ENCODE peak calls at places on chromosomes 16 and 17, in nine cellular contexts. C, Y, M, K, S, H, E, G and O are unnamed samples. For H3K27me3, the result is how much of the 10 kb centered on the place peaks cover.

GRCh38 chr16:54102888-54103866 is 183.4 kb downstream of the IRX3 start:
- DNase-seq in S (no peak), H (no peak), M (no peak), E (no peak), Y (no peak), C (no peak), K (no peak), G (no peak), O (no peak)

GRCh38 chr17:49748791-49749190 is 15.1 kb downstream of the FAM117A start:
- DNase-seq in H (no peak), M (no peak), C (no peak), E (no peak), K (no peak), G (no peak), Y (no peak), S (no peak), O (no peak)

GRCh38 chr17:17414316-17414937 is 62.4 kb upstream of the MED9 start:
- DNase-seq in Y (no peak), C (peak), G (peak), M (no peak), H (no peak), K (no peak), E (no peak), S (no peak), O (peak)

GRCh38 chr16:63146251-63146650 is 1110.0 kb upstream of the CDH8 start:
- DNase-seq in Y (no peak), C (no peak), E (no peak), M (no peak), S (no peak), G (no peak), H (no peak), K (no peak), O (no peak)

GRCh38 chr17:35141681-35142466 is at the start of gene NLE1:
- DNase-seq in S (peak), M (peak), K (peak), E (peak), Y (peak), H (peak), G (peak), C (peak), O (peak)

GRCh38 chr17:80785477-80786178 is 206.0 kb upstream of the CHMP6 start:
- DNase-seq in Y (peak), S (no peak), M (no peak), E (no peak), C (no peak), G (peak), H (no peak), K (peak), O (no peak)

GRCh38 chr17:66469890-66470289 is 167.5 kb downstream of the PRKCA start:
- DNase-seq in M (no peak), G (no peak), E (no peak), Y (no peak), S (no peak), H (no peak), C (no peak), K (no peak), O (no peak)

GRCh38 chr17:49327835-49328784 is 33.9 kb downstream of the ZNF652 start:
- DNase-seq in H (no peak), K (no peak), G (no peak), Y (no peak), C (no peak), S (no peak), M (no peak), E (no peak), O (no peak)

GRCh38 chr17:61398721-61399130 is 917 bp upstream of the TBX2 start:
- DNase-seq in C (no peak), Y (no peak), H (no peak), M (no peak), E (no peak), G (no peak), S (no peak), K (no peak), O (no peak)

GRCh38 chr16:68992521-68992920 is 112.9 kb upstream of the HAS3 start:
- DNase-seq in G (no peak), H (peak), S (no peak), C (no peak), Y (no peak), M (no peak), K (no peak), E (no peak), O (no peak)

GRCh38 chr17:31392856-31393748 is 1.6 kb downstream of the RAB11FIP4 start:
- DNase-seq in H (no peak), S (no peak), E (no peak), G (no peak), C (no peak), K (peak), Y (no peak), M (peak), O (no peak)

GRCh38 chr17:77874303-77875050 is 84.0 kb upstream of the TNRC6C start:
- DNase-seq in E (no peak), C (peak), K (no peak), Y (peak), G (no peak), S (no peak), H (no peak), M (peak), O (no peak)

GRCh38 chr16:12268602-12269001 is 292.1 kb downstream of the SNX29 start:
- DNase-seq in H (no peak), G (no peak), K (no peak), Y (no peak), M (no peak), E (no peak), S (no peak), C (no peak), O (peak)

GRCh38 chr16:3971261-3971660 is 90.7 kb upstream of the CREBBP start:
- DNase-seq in C (no peak), K (no peak), M (no peak), G (no peak), H (peak), Y (peak), S (no peak), E (no peak), O (peak)

GRCh38 chr17:31918701-31919128 is 17.2 kb upstream of the UTP6 start:
- DNase-seq in G (no peak), Y (no peak), E (no peak), H (no peak), C (no peak), M (no peak), S (no peak), K (no peak), O (no peak)

GRCh38 chr17:64006361-64007088 is 8.4 kb downstream of the PRR29 start:
- DNase-seq in C (peak), M (no peak), H (no peak), G (no peak), Y (no peak), K (peak), S (no peak), E (peak), O (no peak)

GRCh38 chr17:41767324-41768042 is 19.0 kb downstream of the JUP start:
- DNase-seq in G (no peak), S (no peak), E (peak), Y (no peak), H (no peak), K (no peak), C (no peak), M (no peak), O (no peak)

GRCh38 chr17:10875984-10876555 is 38.2 kb upstream of the PIRT start:
- DNase-seq in E (peak), H (no peak), C (no peak), Y (no peak), K (peak), G (peak), S (peak), M (peak), O (peak)

GRCh38 chr17:56158344-56158743 is 5.1 kb downstream of the ANKFN1 start:
- DNase-seq in K (no peak), G (no peak), Y (no peak), H (no peak), M (no peak), S (no peak), C (no peak), E (no peak), O (no peak)

GRCh38 chr17:61200349-61200735 is 199.3 kb upstream of the TBX2 start:
- DNase-seq in E (no peak), G (no peak), C (no peak), H (peak), M (no peak), K (no peak), S (no peak), Y (no peak), O (no peak)

GRCh38 chr16:81473561-81473960 is 29.0 kb downstream of the CMIP start:
- DNase-seq in Y (no peak), G (no peak), M (no peak), K (no peak), C (no peak), E (no peak), H (no peak), S (no peak), O (no peak)

GRCh38 chr17:58344791-58345157 is 7.2 kb downstream of the SUPT4H1 start:
- DNase-seq in M (no peak), G (no peak), E (no peak), C (no peak), H (no peak), S (no peak), Y (no peak), K (no peak), O (no peak)

GRCh38 chr17:42027961-42028790 is 8.3 kb downstream of the NKIRAS2 start:
- DNase-seq in C (no peak), S (no peak), Y (no peak), H (no peak), M (peak), G (no peak), K (peak), E (no peak), O (no peak)

GRCh38 chr16:85027968-85028637 is 508 bp downstream of the KIAA0513 start:
- DNase-seq in C (peak), K (no peak), E (no peak), Y (no peak), G (no peak), S (no peak), H (no peak), M (peak), O (no peak)

GRCh38 chr16:72404299-72404698 is 232.3 kb upstream of the PMFBP1 start:
- DNase-seq in H (no peak), C (no peak), S (no peak), E (no peak), K (no peak), M (no peak), Y (no peak), G (no peak), O (no peak)

GRCh38 chr16:64225036-64225435 is 896.8 kb downstream of the CDH11 start:
- DNase-seq in G (no peak), H (no peak), Y (no peak), S (no peak), K (no peak), C (no peak), M (no peak), E (no peak), O (no peak)

GRCh38 chr17:77571141-77571540 is 387.4 kb upstream of the TNRC6C start:
- DNase-seq in H (no peak), K (no peak), Y (peak), C (no peak), M (peak), E (no peak), G (no peak), S (peak), O (no peak)

GRCh38 chr16:24685539-24686432 is 43.7 kb upstream of the TNRC6A start:
- DNase-seq in Y (no peak), K (peak), H (no peak), G (peak), M (peak), E (peak), C (peak), S (peak), O (peak)

GRCh38 chr16:26717826-26718225 is 348.9 kb upstream of the C16orf82 start:
- DNase-seq in Y (no peak), G (no peak), H (no peak), M (no peak), C (no peak), K (no peak), E (no peak), S (no peak), O (no peak)

GRCh38 chr16:55706739-55707487 is 51.1 kb downstream of the SLC6A2 start:
- DNase-seq in H (no peak), K (no peak), M (no peak), C (no peak), Y (no peak), S (no peak), G (no peak), E (peak), O (no peak)

GRCh38 chr16:72938426-72939164 is 109.3 kb downstream of the ZFHX3 start:
- DNase-seq in G (peak), S (no peak), M (no peak), C (peak), Y (peak), K (no peak), E (no peak), H (peak), O (no peak)

GRCh38 chr17:62974788-62975586 is 9.0 kb downstream of the TANC2 start:
- DNase-seq in S (no peak), K (no peak), E (no peak), G (no peak), C (no peak), H (no peak), M (no peak), Y (no peak), O (no peak)

GRCh38 chr16:82834156-82834758 is 207.5 kb downstream of the CDH13 start:
- DNase-seq in E (no peak), H (no peak), G (no peak), C (no peak), M (no peak), S (no peak), K (no peak), Y (no peak), O (no peak)

GRCh38 chr17:973053-973452 is 6.5 kb downstream of the NXN start:
- DNase-seq in K (peak), S (no peak), C (no peak), G (no peak), H (no peak), E (no peak), Y (no peak), M (peak), O (no peak)

GRCh38 chr16:90022209-90023077 is 3.2 kb upstream of the DBNDD1 start:
- DNase-seq in H (peak), K (peak), E (peak), G (peak), C (peak), M (no peak), S (no peak), Y (peak), O (no peak)

GRCh38 chr17:37368577-37368976 is 7.2 kb upstream of the C17orf78 start:
- DNase-seq in M (no peak), Y (no peak), H (no peak), K (no peak), E (no peak), S (no peak), C (no peak), G (no peak), O (peak)

GRCh38 chr16:2942045-2942444 is 22.0 kb upstream of the KREMEN2 start:
- DNase-seq in M (no peak), K (no peak), C (no peak), Y (no peak), H (no peak), E (no peak), G (no peak), S (no peak), O (no peak)

GRCh38 chr16:21565816-21566669 is 33.3 kb upstream of the METTL9 start:
- DNase-seq in E (no peak), H (no peak), M (no peak), Y (no peak), S (no peak), C (no peak), G (no peak), K (no peak), O (no peak)

DNA sequence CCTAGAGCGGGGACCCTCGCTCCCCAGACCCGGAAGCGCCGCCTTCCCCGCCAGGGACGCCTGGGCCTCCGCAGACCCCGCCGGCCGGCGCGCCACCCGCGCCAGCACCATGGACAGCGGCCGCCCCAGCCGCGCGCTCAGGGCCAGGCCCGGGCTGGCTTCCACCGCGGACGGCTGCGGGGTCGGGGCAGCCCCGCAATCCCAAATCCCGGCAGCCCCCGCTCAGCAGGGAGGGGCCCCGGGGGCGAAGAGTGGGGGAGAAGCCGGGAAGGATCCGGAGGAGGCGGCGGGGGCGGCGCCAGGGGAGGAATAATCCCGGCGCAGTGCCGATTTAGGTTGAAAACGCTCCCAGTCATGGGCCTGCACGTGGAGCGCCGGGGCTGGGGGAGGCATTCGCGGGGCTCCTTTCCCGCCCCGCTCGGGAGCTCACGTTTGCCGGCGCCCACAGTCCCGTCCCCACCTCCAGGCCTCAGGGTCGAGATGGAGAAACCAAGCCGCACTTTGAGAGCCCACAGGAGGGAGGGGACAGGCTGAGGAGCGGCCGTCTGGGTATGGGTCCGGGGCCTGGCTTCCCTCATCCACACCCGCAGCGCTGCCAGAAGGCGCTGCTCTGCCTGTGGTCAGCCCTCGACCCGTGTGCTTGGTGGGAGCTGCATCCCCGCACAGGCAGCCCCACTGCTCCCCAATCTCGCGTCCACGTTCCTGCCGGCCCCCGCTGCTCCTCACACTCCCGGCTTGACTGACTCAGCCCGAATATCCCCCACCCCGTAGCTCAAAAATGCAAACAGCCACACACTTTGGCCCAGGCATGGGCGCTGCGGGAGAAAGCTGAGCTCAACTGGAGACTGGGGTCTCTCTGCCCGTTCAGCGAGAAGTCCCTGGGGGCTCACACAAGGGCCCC is 4.7 kb downstream of the FBXL16 start:
- DNase-seq in S (peak), Y (no peak), K (peak), G (no peak), M (peak), H (no peak), E (no peak), C (no peak), O (peak)
- H3K27me3 ChIP-seq in S (under half), Y (half or more), K (under half), G (under half), M (half or more), H (half or more), E (under half), C (under half), O (half or more)

DNA sequence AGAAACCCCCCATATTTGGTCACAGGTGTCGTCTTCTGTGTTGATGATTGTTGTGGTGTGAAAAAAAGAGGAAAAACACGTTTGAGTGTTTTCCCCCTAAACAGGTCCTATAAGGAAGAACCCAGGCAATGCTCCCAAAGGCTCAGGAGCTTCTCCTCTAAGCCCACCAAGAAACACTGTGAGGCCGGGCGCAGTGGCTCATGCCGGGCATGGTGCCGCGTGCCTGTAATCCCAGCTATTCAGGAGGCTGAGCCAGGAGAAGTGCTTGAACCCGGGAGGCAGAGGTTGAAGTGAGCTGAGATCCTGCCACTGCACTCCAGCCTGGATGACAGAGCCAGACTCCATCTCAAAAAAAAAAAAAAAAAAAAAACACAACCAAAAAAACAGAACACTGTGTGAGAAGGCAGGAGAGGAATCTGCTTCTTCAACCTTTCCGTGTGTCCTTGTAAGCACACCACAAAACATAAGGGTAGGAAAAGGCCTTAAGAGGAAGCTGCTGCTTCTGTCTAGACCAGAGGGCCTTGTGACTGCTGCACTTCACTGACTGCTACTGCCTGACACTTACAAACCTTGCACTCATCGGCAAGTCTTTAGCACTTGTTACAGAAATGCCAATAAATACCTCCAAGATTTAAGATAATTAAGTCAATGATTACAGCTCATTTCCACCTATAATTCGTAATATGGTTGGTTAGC is 9.3 kb downstream of the JPT1 start:
- DNase-seq in H (no peak), C (no peak), E (no peak), S (no peak), Y (no peak), G (no peak), M (no peak), K (no peak), O (no peak)
- H3K27me3 ChIP-seq in H (under half), C (under half), E (under half), S (under half), Y (under half), G (under half), M (under half), K (under half), O (under half)

GRCh38 chr17:27425991-27426390 is 30.3 kb upstream of the KSR1 start:
- DNase-seq in C (no peak), M (no peak), S (no peak), E (no peak), H (no peak), K (no peak), Y (peak), G (no peak), O (no peak)
- H3K27me3 ChIP-seq in C (under half), M (under half), S (under half), E (under half), H (under half), K (under half), Y (under half), G (under half), O (under half)

GRCh38 chr16:20225334-20225733 is 102.0 kb downstream of the GP2 start:
- DNase-seq in C (no peak), Y (no peak), H (no peak), G (no peak), E (no peak), M (no peak), S (no peak), K (no peak), O (no peak)
- H3K27me3 ChIP-seq in C (under half), Y (under half), H (under half), G (under half), E (under half), M (under half), S (under half), K (under half), O (under half)

GRCh38 chr17:40129498-40129897 is 7.7 kb downstream of the MSL1 start:
- DNase-seq in G (no peak), H (no peak), M (no peak), E (no peak), Y (no peak), C (no peak), K (no peak), S (no peak), O (no peak)
- H3K27me3 ChIP-seq in G (under half), H (under half), M (under half), E (under half), Y (under half), C (under half), K (under half), S (under half), O (under half)

DNA sequence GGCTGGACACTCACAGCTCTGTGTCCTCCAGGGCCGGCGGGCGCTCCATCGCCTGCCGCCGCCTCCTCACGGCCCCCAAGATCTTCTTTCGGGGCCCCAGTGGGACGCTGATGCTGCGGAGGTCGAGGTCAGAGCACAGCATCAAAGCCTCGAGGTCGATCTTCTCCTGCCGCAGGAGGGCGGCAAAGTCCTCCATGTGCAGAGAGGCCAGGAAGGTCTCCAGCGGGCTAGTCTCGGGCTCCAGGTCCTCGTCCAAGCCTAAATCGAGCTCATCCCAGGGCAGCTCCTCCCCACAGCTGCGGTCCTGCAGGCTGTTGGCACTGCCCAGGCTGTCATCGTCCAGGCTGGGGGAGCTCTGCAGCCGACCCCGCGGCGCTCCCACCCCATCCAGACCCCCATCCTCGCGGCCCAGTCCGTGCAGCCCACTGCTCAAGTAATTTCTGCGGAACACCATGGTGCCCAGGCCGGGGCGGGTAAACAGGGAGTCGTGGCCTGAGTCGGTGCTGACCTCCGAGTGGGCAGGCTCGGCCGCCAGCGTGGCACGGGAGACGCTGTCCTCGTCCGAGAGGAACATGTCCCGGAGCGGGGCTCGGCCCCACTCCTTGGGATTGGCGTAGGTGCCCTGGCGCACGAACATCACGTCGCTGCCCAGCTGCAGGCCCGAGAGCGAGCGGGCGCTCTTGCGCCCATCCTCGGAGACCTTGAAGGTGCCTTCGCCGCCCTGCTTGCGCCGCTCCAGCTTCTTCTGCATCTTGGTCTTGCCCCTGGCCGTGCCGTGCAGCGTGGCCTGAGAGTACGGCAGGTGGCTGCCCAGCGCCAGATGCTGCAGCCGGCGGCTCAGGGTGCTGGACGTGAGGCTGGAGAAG is 3.4 kb downstream of the USH1G start:
- DNase-seq in M (peak), C (no peak), K (peak), Y (no peak), E (no peak), H (no peak), S (no peak), G (no peak), O (peak)
- H3K27me3 ChIP-seq in M (under half), C (under half), K (under half), Y (half or more), E (under half), H (half or more), S (half or more), G (under half), O (under half)

GRCh38 chr16:575354-576196 is 5.8 kb downstream of the PIGQ start:
- DNase-seq in E (no peak), M (no peak), Y (no peak), C (no peak), S (no peak), K (no peak), H (no peak), G (no peak), O (no peak)
- H3K27me3 ChIP-seq in E (under half), M (under half), Y (under half), C (under half), S (under half), K (under half), H (under half), G (under half), O (under half)